ENCODE peak calls at places on chromosomes 13 and 19, in four cellular contexts. K, J, S and D are unnamed samples.

GRCh38 chr19:7677664-7678311 is 898 bp downstream of the MCEMP1 start:
- DNase-seq in K (no peak), S (no peak), J (no peak), D (no peak)

GRCh38 chr19:2282062-2282861 is at the start of gene PEAK3:
- DNase-seq in J (no peak), S (peak; percentile 78), K (no peak), D (no peak)

GRCh38 chr19:29393915-29394460 is 131.8 kb upstream of the VSTM2B start:
- DNase-seq in J (peak; percentile 61), K (no peak), S (no peak), D (no peak)

GRCh38 chr13:46992383-46992952 is 95.6 kb upstream of the HTR2A start:
- DNase-seq in J (no peak), S (peak; percentile 33), K (no peak), D (no peak)

GRCh38 chr13:44249439-44249838 is 124.2 kb upstream of the SERP2 start:
- DNase-seq in J (no peak), S (peak; percentile 75), K (peak; percentile 51), D (no peak)

GRCh38 chr13:59906413-59907027 is 257.2 kb downstream of the DIAPH3 start:
- DNase-seq in J (peak; percentile 19), K (no peak), S (no peak), D (peak; percentile 27)

GRCh38 chr13:38819053-38819452 is 132.2 kb downstream of the FREM2 start:
- DNase-seq in K (no peak), J (peak; percentile 89), S (no peak), D (no peak)

GRCh38 chr19:33194884-33195710 is 967 bp downstream of the LRP3 start:
- DNase-seq in S (peak; percentile 70), K (no peak), J (peak; percentile 36), D (no peak)

GRCh38 chr13:30307966-30308290 is 577 bp upstream of the KATNAL1 start:
- DNase-seq in J (no peak), S (no peak), K (no peak), D (no peak)

GRCh38 chr19:46878613-46879375 is 18.0 kb downstream of the ARHGAP35 start:
- DNase-seq in S (no peak), J (no peak), K (peak; percentile 68), D (no peak)